ENCODE peak calls at places on chromosomes 16 and 17, in five cellular contexts. D is HepG2, T is upper lobe of left lung, W is K562, U is GM12878. P is an unnamed sample.

GRCh38 chr17:40060887-40061480 is 1.8 kb upstream of the THRA start:
- ATAC-seq in D (peak), T (no peak), W (no peak), U (no peak), P (no peak)

GRCh38 chr16:83116274-83116892 is 489.6 kb downstream of the CDH13 start:
- ATAC-seq in D (no peak), T (no peak), W (no peak), U (no peak), P (no peak)

GRCh38 chr17:77735341-77736206 is 222.9 kb upstream of the TNRC6C start:
- ATAC-seq in D (peak), T (peak), W (peak), U (no peak), P (peak)

GRCh38 chr17:78960945-78961344 is 18.8 kb downstream of the LGALS3BP start:
- ATAC-seq in D (no peak), T (peak), W (no peak), U (no peak), P (peak)

GRCh38 chr16:82660078-82660645 is 33.4 kb downstream of the CDH13 start:
- ATAC-seq in D (no peak), T (no peak), W (no peak), U (peak), P (no peak)

GRCh38 chr17:78042542-78042941 is 84.0 kb downstream of the TNRC6C start:
- ATAC-seq in D (no peak), T (no peak), W (no peak), U (no peak), P (no peak)

GRCh38 chr17:40284085-40284713 is 3.5 kb upstream of the CDC6 start:
- ATAC-seq in D (no peak), T (no peak), W (no peak), U (no peak), P (no peak)

GRCh38 chr17:76593964-76594363 is 8.3 kb upstream of the ST6GALNAC2 start:
- ATAC-seq in D (no peak), T (no peak), W (peak), U (no peak), P (no peak)

GRCh38 chr17:68396795-68397536 is 60.3 kb downstream of the WIPI1 start:
- ATAC-seq in D (no peak), T (no peak), W (no peak), U (no peak), P (no peak)

GRCh38 chr17:31413871-31414589 is 22.6 kb downstream of the RAB11FIP4 start:
- ATAC-seq in D (no peak), T (no peak), W (no peak), U (no peak), P (no peak)

GRCh38 chr17:32015245-32016013 is 8.2 kb downstream of the LRRC37B start:
- ATAC-seq in D (no peak), T (no peak), W (no peak), U (no peak), P (no peak)

GRCh38 chr16:5582529-5582928 is 484.9 kb upstream of the EEF2KMT start:
- ATAC-seq in D (no peak), T (no peak), W (no peak), U (no peak), P (no peak)
- TF ChIP-seq POLR2AphosphoS5 in D (no peak), T (no peak), W (no peak), U (no peak), P (no peak)

GRCh38 chr16:2037631-2038358 is 9.8 kb downstream of the NTHL1 start:
- ATAC-seq in D (no peak), T (no peak), W (no peak), U (no peak), P (no peak)

GRCh38 chr16:2040031-2040430 is 7.6 kb downstream of the NTHL1 start:
- ATAC-seq in D (peak), T (no peak), W (no peak), U (no peak), P (no peak)

GRCh38 chr16:2037115-2037514 is 10.4 kb downstream of the NHERF2 start:
- ATAC-seq in D (no peak), T (no peak), W (no peak), U (no peak), P (no peak)

GRCh38 chr16:2039286-2040030 is 8.2 kb downstream of the NTHL1 start:
- ATAC-seq in D (peak), T (peak), W (peak), U (no peak), P (peak)

DNA sequence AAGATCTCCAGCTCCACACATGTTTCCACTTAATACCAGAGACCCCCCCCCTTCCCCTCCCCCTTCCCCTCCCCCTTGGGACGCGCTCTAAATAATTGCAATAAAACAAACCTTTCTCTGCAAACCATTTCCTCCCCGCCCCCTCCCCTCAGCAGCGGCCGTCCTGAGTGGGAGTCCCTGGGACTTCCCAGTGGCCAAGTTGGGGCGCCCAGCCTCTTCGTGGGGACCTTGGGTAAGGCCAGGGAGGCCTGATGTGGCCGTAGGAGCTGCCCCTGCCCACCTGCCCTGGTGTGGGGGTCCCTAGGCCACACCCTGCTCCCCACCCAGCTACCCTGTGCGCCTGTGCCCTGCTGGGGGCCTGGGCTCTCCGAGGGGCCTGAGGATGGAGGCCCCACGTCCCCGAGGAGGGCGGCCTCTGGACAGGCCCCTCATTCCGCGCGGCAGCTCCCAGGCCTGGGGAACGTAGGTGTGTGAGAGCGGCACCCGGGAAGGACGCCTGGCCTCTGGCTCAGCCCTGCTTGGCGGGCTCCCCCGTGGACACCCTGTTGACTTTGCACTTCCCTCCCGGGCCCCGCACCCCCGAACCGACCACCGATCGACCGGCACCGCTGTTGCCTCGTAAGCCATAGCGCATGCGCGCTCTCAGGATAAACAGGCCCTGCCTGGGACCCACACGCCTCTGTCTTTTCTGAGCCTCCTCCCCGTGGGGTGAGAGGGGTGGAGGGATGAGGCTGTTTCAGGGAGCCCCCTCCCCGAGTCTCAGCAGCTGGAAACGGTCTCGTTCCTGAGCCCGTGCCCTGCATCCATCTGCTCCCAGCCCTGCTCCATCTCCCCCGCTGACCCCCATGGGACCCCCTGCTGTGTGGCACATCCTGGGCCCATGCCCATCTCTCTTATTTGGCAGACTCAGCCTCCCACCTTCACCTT is 9.0 kb downstream of the NTHL1 start:
- ATAC-seq in D (peak), T (no peak), W (no peak), U (no peak), P (no peak)
- TF ChIP-seq EP300 in D (no peak), T (no peak), W (no peak), U (no peak), P (no peak)

GRCh38 chr17:4583206-4583605 is 1.1 kb upstream of the SMTNL2 start:
- ATAC-seq in D (no peak), T (no peak), W (no peak), U (no peak), P (no peak)
- H3K27ac ChIP-seq in D (no peak), T (no peak), W (no peak), U (no peak), P (peak)

GRCh38 chr17:3558603-3559269 is 1.1 kb upstream of the TRPV3 start:
- ATAC-seq in D (peak), T (no peak), W (no peak), U (peak), P (peak)
- TF ChIP-seq POLR2AphosphoS5 in D (no peak), T (peak), W (no peak), U (peak), P (no peak)

P was measured in gastroesophageal sphincter.